ENCODE peak calls at places on chromosomes 11 and 22, in six cellular contexts. One of them, this sample, is unnamed.

GRCh38 chr22:38863531-38864131 is 8.4 kb downstream of the CBX6 start:
- DNase-seq in A549: no peak
- DNase-seq in HFF-Myc: no peak
- DNase-seq in choroid plexus epithelial cell: no peak
- DNase-seq in fibroblast of mammary gland: no peak
- DNase-seq in left lung: no peak
- DNase-seq in this sample: no peak

GRCh38 chr22:46107089-46107664 is 43.1 kb upstream of the PPARA start:
- DNase-seq in fibroblast of mammary gland: peak; percentile 37
- DNase-seq in left lung: peak; percentile 59
- DNase-seq in choroid plexus epithelial cell: no peak
- DNase-seq in A549: no peak
- DNase-seq in HFF-Myc: no peak
- DNase-seq in this sample: no peak

GRCh38 chr22:45904236-45904635 is 72.7 kb downstream of the WNT7B start:
- DNase-seq in A549: no peak
- DNase-seq in choroid plexus epithelial cell: no peak
- DNase-seq in HFF-Myc: no peak
- DNase-seq in fibroblast of mammary gland: no peak
- DNase-seq in left lung: no peak
- DNase-seq in this sample: no peak

GRCh38 chr11:68855205-68855978 is 13.7 kb upstream of the CPT1A start:
- DNase-seq in A549: no peak
- DNase-seq in fibroblast of mammary gland: peak; percentile 22
- DNase-seq in left lung: peak; percentile 49
- DNase-seq in HFF-Myc: no peak
- DNase-seq in choroid plexus epithelial cell: peak; percentile 48
- DNase-seq in this sample: no peak

GRCh38 chr22:19522190-19522880 is 1.9 kb downstream of the CLDN5 start:
- DNase-seq in HFF-Myc: no peak
- DNase-seq in A549: no peak
- DNase-seq in choroid plexus epithelial cell: no peak
- DNase-seq in fibroblast of mammary gland: no peak
- DNase-seq in left lung: no peak
- DNase-seq in this sample: no peak

GRCh38 chr11:58923300-58923788 is 15.9 kb upstream of the GLYATL1 start:
- DNase-seq in HFF-Myc: no peak
- DNase-seq in choroid plexus epithelial cell: peak; percentile 35
- DNase-seq in A549: peak; percentile 25
- DNase-seq in left lung: no peak
- DNase-seq in fibroblast of mammary gland: peak; percentile 41
- DNase-seq in this sample: no peak

GRCh38 chr11:55661901-55662300 is at the start of gene OR4C6:
- DNase-seq in left lung: no peak
- DNase-seq in fibroblast of mammary gland: no peak
- DNase-seq in A549: no peak
- DNase-seq in HFF-Myc: no peak
- DNase-seq in choroid plexus epithelial cell: no peak
- DNase-seq in this sample: no peak

GRCh38 chr11:57251491-57252104 is 14.5 kb upstream of the APLNR start:
- DNase-seq in choroid plexus epithelial cell: peak; percentile 60
- DNase-seq in HFF-Myc: no peak
- DNase-seq in fibroblast of mammary gland: peak; percentile 41
- DNase-seq in left lung: no peak
- DNase-seq in A549: no peak
- DNase-seq in this sample: no peak

GRCh38 chr11:126601136-126601535 is 245.7 kb downstream of the ST3GAL4 start:
- DNase-seq in choroid plexus epithelial cell: no peak
- DNase-seq in left lung: no peak
- DNase-seq in A549: no peak
- DNase-seq in fibroblast of mammary gland: no peak
- DNase-seq in HFF-Myc: no peak
- DNase-seq in this sample: no peak

GRCh38 chr11:92111291-92111690 is 113.3 kb upstream of the FAT3 start:
- DNase-seq in A549: no peak
- DNase-seq in fibroblast of mammary gland: no peak
- DNase-seq in HFF-Myc: no peak
- DNase-seq in choroid plexus epithelial cell: no peak
- DNase-seq in left lung: no peak
- DNase-seq in this sample: no peak

GRCh38 chr11:9150944-9151343 is 59.5 kb upstream of the SCUBE2 start:
- DNase-seq in A549: no peak
- DNase-seq in fibroblast of mammary gland: peak; percentile 65
- DNase-seq in HFF-Myc: no peak
- DNase-seq in choroid plexus epithelial cell: peak; percentile 41
- DNase-seq in left lung: no peak
- DNase-seq in this sample: no peak

GRCh38 chr11:46215208-46215931 is 62.1 kb upstream of the CREB3L1 start:
- DNase-seq in A549: no peak
- DNase-seq in left lung: no peak
- DNase-seq in choroid plexus epithelial cell: no peak
- DNase-seq in HFF-Myc: no peak
- DNase-seq in fibroblast of mammary gland: no peak
- DNase-seq in this sample: no peak

DNA sequence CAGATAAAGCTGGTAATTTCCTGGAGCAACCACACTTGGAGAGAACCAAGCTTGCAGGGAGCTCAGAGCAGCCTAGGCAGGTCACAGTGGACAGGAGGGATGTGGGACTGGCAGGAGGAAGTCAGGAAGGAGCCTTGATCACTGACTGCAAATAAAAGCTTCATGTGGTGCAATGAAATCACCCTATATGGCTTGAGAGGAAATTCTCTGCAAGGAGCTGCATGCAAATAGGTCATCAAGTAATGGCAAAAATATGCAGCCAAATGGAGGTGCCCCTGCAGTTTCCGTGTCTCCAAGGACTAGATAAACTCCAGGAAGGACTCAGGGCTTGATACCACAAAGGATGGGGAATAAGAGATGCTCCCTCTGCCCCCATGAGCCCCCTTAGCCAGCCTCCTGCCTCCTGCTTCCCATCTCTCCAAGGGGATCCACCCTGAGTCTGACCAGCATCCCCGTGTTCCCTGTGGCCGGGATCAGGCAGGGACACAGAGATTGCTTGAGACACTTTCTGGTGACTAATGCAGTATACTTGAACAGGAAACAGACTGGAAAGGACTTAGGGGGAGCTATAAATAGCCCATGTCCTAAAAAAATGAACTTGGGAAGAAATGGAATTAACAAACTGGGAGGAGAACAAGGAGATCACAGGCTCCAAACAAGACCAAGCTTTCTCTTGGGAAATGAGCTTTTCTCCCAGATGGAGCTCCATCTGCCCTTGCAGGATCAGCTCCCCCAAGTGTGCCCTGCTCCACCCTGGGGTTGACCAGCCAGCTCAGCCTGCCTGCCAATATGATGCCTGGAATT is 23.9 kb upstream of the MICAL2 start:
- DNase-seq in A549: peak; percentile 92
- DNase-seq in choroid plexus epithelial cell: peak; percentile 92
- DNase-seq in fibroblast of mammary gland: peak; percentile 98
- DNase-seq in left lung: peak; percentile 65
- DNase-seq in HFF-Myc: peak; percentile 92
- DNase-seq in this sample: no peak
- H3K4me3 ChIP-seq in A549: peak overlapping the region; percentile 24
- H3K4me3 ChIP-seq in choroid plexus epithelial cell: peak overlapping the region; percentile 17
- H3K4me3 ChIP-seq in fibroblast of mammary gland: peak overlapping the region; percentile 19
- H3K4me3 ChIP-seq in left lung: no peak overlapping the region
- H3K4me3 ChIP-seq in HFF-Myc: peak overlapping the region; percentile 30
- H3K4me3 ChIP-seq in this sample: no peak overlapping the region

DNA sequence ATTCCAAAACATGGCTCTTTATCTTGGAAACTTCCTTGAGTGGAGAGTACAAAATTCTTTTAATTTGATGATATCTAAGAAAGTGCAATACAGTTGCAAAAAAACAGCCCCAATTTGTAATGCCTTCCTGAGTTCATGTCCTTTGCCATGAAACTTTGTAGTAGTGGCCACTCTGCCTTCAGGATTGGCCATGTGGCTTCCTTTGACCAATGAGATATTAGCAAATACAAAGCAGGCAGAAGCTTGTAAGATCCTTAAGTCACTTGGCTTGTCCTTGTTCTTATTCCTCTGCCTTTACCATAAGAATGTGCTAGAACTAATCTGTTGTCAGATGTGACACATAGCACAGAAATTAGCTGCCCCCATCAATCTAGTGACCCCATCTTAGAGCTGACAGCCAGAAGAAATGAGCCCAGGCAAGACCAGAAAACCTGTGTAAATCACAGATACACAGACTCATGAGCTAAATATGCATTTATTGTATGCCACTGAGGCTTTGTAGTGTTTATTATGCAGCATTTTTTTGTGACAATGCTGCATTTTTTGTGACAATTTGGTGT is 29.8 kb upstream of the BLID start:
- DNase-seq in choroid plexus epithelial cell: no peak
- DNase-seq in A549: no peak
- DNase-seq in left lung: no peak
- DNase-seq in fibroblast of mammary gland: peak; percentile 47
- DNase-seq in HFF-Myc: no peak
- DNase-seq in this sample: no peak
- H3K4me3 ChIP-seq in choroid plexus epithelial cell: no peak overlapping the region
- H3K4me3 ChIP-seq in A549: no peak overlapping the region
- H3K4me3 ChIP-seq in left lung: no peak overlapping the region
- H3K4me3 ChIP-seq in fibroblast of mammary gland: no peak overlapping the region
- H3K4me3 ChIP-seq in HFF-Myc: no peak overlapping the region
- H3K4me3 ChIP-seq in this sample: no peak overlapping the region

DNA sequence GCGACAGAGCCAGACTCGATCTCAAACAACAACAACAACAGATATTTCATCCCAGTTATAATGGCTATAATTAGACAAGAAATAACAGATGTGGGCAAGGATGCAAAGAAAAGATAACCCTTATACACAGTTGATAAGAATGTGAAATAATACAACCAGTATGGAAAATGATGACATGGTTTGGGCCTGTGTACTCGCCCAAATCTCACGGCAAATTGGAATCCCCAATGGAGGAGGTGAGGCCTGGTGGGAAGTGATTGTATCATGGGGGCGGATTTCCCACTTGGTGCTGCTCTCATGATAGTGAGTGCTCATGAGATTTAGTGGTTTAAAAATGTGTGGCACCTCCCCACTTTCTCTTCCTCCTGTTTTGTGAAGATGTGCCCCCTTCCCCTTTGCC is 104.1 kb downstream of the C11orf87 start:
- DNase-seq in fibroblast of mammary gland: no peak
- DNase-seq in choroid plexus epithelial cell: no peak
- DNase-seq in A549: no peak
- DNase-seq in HFF-Myc: no peak
- DNase-seq in left lung: no peak
- DNase-seq in this sample: no peak
- H3K4me3 ChIP-seq in fibroblast of mammary gland: no peak overlapping the region
- H3K4me3 ChIP-seq in choroid plexus epithelial cell: no peak overlapping the region
- H3K4me3 ChIP-seq in A549: no peak overlapping the region
- H3K4me3 ChIP-seq in HFF-Myc: no peak overlapping the region
- H3K4me3 ChIP-seq in left lung: no peak overlapping the region
- H3K4me3 ChIP-seq in this sample: no peak overlapping the region

GRCh38 chr11:109423860-109424190 is 1.8 kb downstream of the C11orf87 start:
- DNase-seq in HFF-Myc: no peak
- DNase-seq in left lung: no peak
- DNase-seq in choroid plexus epithelial cell: no peak
- DNase-seq in fibroblast of mammary gland: no peak
- DNase-seq in A549: no peak
- DNase-seq in this sample: no peak

GRCh38 chr11:109423114-109423859 is 1.3 kb downstream of the C11orf87 start:
- DNase-seq in A549: no peak
- DNase-seq in HFF-Myc: no peak
- DNase-seq in choroid plexus epithelial cell: peak; percentile 19
- DNase-seq in left lung: no peak
- DNase-seq in fibroblast of mammary gland: no peak
- DNase-seq in this sample: no peak

GRCh38 chr11:109424893-109425292 is 2.9 kb downstream of the C11orf87 start:
- DNase-seq in choroid plexus epithelial cell: no peak
- DNase-seq in left lung: no peak
- DNase-seq in fibroblast of mammary gland: no peak
- DNase-seq in A549: no peak
- DNase-seq in HFF-Myc: no peak
- DNase-seq in this sample: peak; percentile 1

GRCh38 chr11:109422755-109423113 is 744 bp downstream of the C11orf87 start:
- DNase-seq in left lung: no peak
- DNase-seq in A549: no peak
- DNase-seq in HFF-Myc: no peak
- DNase-seq in fibroblast of mammary gland: no peak
- DNase-seq in choroid plexus epithelial cell: peak; percentile 27
- DNase-seq in this sample: no peak

DNA sequence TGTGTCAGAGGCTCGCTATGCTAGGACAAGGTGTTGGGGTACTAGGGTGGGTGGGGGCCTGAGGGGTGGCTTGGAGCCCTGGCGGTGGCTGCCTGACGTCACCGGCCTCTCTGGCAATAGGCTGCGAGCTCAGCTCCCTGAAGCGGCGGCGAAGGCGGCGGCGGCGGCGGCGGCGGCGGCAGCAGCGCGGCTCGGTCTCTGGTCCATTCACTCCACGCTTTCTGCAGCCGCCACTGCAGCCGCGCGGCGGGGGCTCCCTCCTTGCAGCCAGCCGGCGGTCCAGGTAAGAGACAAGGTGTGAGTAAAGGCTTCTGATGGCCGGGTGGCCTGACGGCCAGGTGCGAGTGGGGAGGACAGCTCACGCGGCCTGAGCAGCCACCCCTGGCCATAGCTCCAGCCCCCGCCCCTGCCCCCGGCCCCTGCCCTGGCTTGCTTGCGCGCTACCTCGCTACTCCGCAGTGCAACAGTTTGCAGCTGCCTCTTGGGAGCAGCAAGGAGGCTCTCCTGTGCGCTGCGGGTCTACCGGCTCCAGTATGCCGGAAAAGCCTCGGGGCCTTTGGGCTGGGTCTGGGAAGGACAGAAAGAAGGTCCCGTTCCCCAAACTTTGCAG is at the start of gene C11orf87:
- DNase-seq in left lung: no peak
- DNase-seq in A549: no peak
- DNase-seq in HFF-Myc: no peak
- DNase-seq in choroid plexus epithelial cell: peak; percentile 5
- DNase-seq in fibroblast of mammary gland: no peak
- DNase-seq in this sample: no peak
- H3K4me3 ChIP-seq in left lung: no peak within 1 kb of the TSS
- H3K4me3 ChIP-seq in A549: peak within 1 kb of the TSS; percentile 41
- H3K4me3 ChIP-seq in HFF-Myc: no peak within 1 kb of the TSS
- H3K4me3 ChIP-seq in choroid plexus epithelial cell: peak within 1 kb of the TSS; percentile 44
- H3K4me3 ChIP-seq in fibroblast of mammary gland: peak within 1 kb of the TSS; percentile 24
- H3K4me3 ChIP-seq in this sample: no peak within 1 kb of the TSS

DNA sequence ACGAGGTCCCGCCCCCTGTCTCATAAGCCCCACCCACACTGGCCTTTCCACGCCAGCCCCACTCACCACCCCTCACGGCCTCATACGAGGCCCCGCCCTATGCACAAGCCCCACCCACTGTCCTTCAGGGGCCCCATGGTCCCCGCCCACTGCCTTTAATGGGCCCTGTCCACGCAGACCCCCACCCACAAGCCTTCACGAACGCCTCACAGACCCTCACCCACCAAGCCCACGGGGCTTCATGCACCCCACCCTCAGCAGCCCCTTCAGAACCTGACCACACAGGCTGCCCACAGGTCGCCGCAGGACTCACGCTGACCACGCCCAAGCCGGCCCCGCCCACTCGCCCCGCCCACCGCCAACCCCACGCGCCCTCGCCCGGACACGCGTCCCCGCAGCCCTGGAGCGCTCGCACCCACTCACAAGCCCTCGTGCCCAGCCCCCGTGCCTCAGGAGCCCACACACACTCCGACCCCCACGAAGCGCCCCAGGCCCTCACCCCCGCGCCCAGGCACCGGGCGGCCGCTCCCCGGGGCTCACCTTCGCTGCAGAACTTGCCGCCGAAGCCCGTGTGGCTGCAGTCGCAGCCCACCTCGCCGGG is 10.5 kb downstream of the NRXN2 start:
- DNase-seq in A549: no peak
- DNase-seq in fibroblast of mammary gland: no peak
- DNase-seq in left lung: no peak
- DNase-seq in choroid plexus epithelial cell: no peak
- DNase-seq in HFF-Myc: no peak
- DNase-seq in this sample: no peak
- H3K4me3 ChIP-seq in A549: peak overlapping the region; percentile 9
- H3K4me3 ChIP-seq in fibroblast of mammary gland: no peak overlapping the region
- H3K4me3 ChIP-seq in left lung: no peak overlapping the region
- H3K4me3 ChIP-seq in choroid plexus epithelial cell: no peak overlapping the region
- H3K4me3 ChIP-seq in HFF-Myc: no peak overlapping the region
- H3K4me3 ChIP-seq in this sample: no peak overlapping the region